ENCODE peak calls at places on chromosomes 13 and 19, in seven cellular contexts. Z is MCF 10A; G is fibroblast of pulmonary artery; Q is ACHN; B is T-cell; J is stimulated activated CD8-positive, alpha-beta memory T cell treated with anti-CD3 and anti-CD28 coated beads, Interleukin-15, amount 100 ng/mL, for 1 hour; E is NCI-H446 treated with DMSO at 0.1 percent for 48 hours. P is an unnamed sample.

GRCh38 chr19:1364070-1364719 is 19.5 kb upstream of the NDUFS7 start:
- DNase-seq in B (no peak), Q (no peak), Z (no peak), G (no peak), E (no peak), J (no peak), P (no peak)

GRCh38 chr19:38693380-38694223 is 46.2 kb downstream of the ACTN4 start:
- DNase-seq in E (no peak), B (peak), Z (peak), Q (peak), G (peak), J (no peak), P (no peak)

GRCh38 chr19:40302224-40303011 is 17.3 kb upstream of the AKT2 start:
- DNase-seq in B (no peak), Q (no peak), G (no peak), J (no peak), E (no peak), Z (peak), P (no peak)

GRCh38 chr13:111636271-111636670 is 315.8 kb downstream of the TEX29 start:
- DNase-seq in Q (no peak), G (no peak), E (no peak), Z (no peak), B (no peak), J (no peak), P (no peak)

GRCh38 chr13:32415019-32415418 is 12.9 kb downstream of the N4BP2L1 start:
- DNase-seq in J (no peak), Q (peak), Z (peak), B (peak), E (no peak), G (no peak), P (no peak)

GRCh38 chr19:28494466-28494865 is 718.5 kb downstream of the UQCRFS1 start:
- DNase-seq in Z (no peak), J (no peak), G (no peak), E (no peak), Q (no peak), B (no peak), P (no peak)

GRCh38 chr13:57553932-57554331 is 77.6 kb upstream of the PCDH17 start:
- DNase-seq in E (no peak), G (no peak), Q (no peak), B (no peak), J (no peak), Z (no peak), P (no peak)

GRCh38 chr13:111385182-111385857 is 64.9 kb downstream of the TEX29 start:
- DNase-seq in G (no peak), B (no peak), Z (no peak), E (no peak), Q (no peak), J (no peak), P (no peak)

GRCh38 chr13:43293008-43293407 is 269.6 kb downstream of the DNAJC15 start:
- DNase-seq in B (no peak), G (no peak), Q (no peak), J (no peak), Z (no peak), E (no peak), P (no peak)

GRCh38 chr13:87122551-87122950 is 548.6 kb upstream of the SLITRK5 start:
- DNase-seq in B (no peak), J (no peak), G (peak), E (no peak), Z (no peak), Q (peak), P (no peak)

GRCh38 chr19:2600914-2601870 is 101.3 kb downstream of the GNG7 start:
- DNase-seq in Z (no peak), E (no peak), B (no peak), G (no peak), Q (no peak), J (no peak), P (peak)

GRCh38 chr19:43518051-43518450 is 8.9 kb downstream of the ETHE1 start:
- DNase-seq in B (no peak), Z (peak), J (no peak), E (no peak), Q (no peak), G (no peak), P (no peak)

P was measured in Peyer's patch.